ENCODE peak calls at places on chromosome 10, in six cellular contexts. M is dorsolateral prefrontal cortex, L is left ventricle myocardium inferior, O is osteocyte, K is HFF-Myc, A is Caco-2. P is an unnamed sample.

GRCh38 chr10:47147186-47147585 is 152.8 kb upstream of the GDF10 start:
- DNase-seq in M (no peak), L (no peak), O (no peak), K (no peak), A (no peak), P (no peak)

GRCh38 chr10:25261571-25261970 is 86.8 kb downstream of the GPR158 start:
- DNase-seq in M (no peak), L (no peak), O (no peak), K (no peak), A (no peak), P (no peak)

GRCh38 chr10:4767033-4767814 is 58.8 kb upstream of the AKR1E2 start:
- DNase-seq in M (no peak), L (no peak), O (no peak), K (peak; percentile 37), A (peak; percentile 18), P (peak; percentile 30)

GRCh38 chr10:100710151-100710871 is 35.1 kb upstream of the PAX2 start:
- DNase-seq in M (no peak), L (no peak), O (no peak), K (no peak), A (peak; percentile 36), P (no peak)

GRCh38 chr10:70540089-70540788 is 61.7 kb downstream of the PALD1 start:
- DNase-seq in M (no peak), L (no peak), O (no peak), K (no peak), A (peak; percentile 67), P (peak; percentile 49)

GRCh38 chr10:93208717-93209464 is 135.2 kb downstream of the CYP26A1 start:
- DNase-seq in M (no peak), L (no peak), O (no peak), K (no peak), A (no peak), P (no peak)

GRCh38 chr10:46547881-46548780 is 8.3 kb downstream of the GPRIN2 start:
- DNase-seq in M (peak; percentile 9), L (peak; percentile 16), O (peak; percentile 85), K (no peak), A (no peak), P (peak; percentile 17)

GRCh38 chr10:111439034-111439842 is 362.4 kb downstream of the ADRA2A start:
- DNase-seq in M (no peak), L (no peak), O (no peak), K (no peak), A (no peak), P (no peak)

GRCh38 chr10:45404087-45404769 is 30.2 kb downstream of the ALOX5 start:
- DNase-seq in M (no peak), L (no peak), O (no peak), K (no peak), A (no peak), P (no peak)

GRCh38 chr10:66782776-66783175 is 143.1 kb upstream of the LRRTM3 start:
- DNase-seq in M (no peak), L (no peak), O (no peak), K (no peak), A (no peak), P (no peak)

GRCh38 chr10:44516941-44517340 is 132.0 kb upstream of the CXCL12 start:
- DNase-seq in M (no peak), L (no peak), O (no peak), K (no peak), A (no peak), P (no peak)

GRCh38 chr10:1360011-1360580 is 303.9 kb downstream of the WDR37 start:
- DNase-seq in M (no peak), L (no peak), O (no peak), K (no peak), A (no peak), P (no peak)
- TF ChIP-seq CTCF in M (no peak), L (no peak), O (peak; percentile 46), K (no peak), A (peak; percentile 51), P (no peak)

GRCh38 chr10:34206078-34206477 is 609.0 kb downstream of the PARD3 start:
- DNase-seq in M (no peak), L (no peak), O (no peak), K (no peak), A (no peak), P (no peak)
- TF ChIP-seq CTCF in M (no peak), L (no peak), O (no peak), K (no peak), A (no peak), P (no peak)

GRCh38 chr10:98488669-98489430 is 42.1 kb upstream of the HPS1 start:
- DNase-seq in M (no peak), L (no peak), O (no peak), K (no peak), A (no peak), P (peak; percentile 13)

GRCh38 chr10:98483658-98484057 is 36.9 kb upstream of the HPS1 start:
- DNase-seq in M (no peak), L (no peak), O (no peak), K (no peak), A (no peak), P (no peak)

GRCh38 chr10:98487692-98488091 is 41.0 kb upstream of the HPS1 start:
- DNase-seq in M (no peak), L (no peak), O (no peak), K (no peak), A (no peak), P (no peak)

GRCh38 chr10:98486421-98486820 is 39.7 kb upstream of the HPS1 start:
- DNase-seq in M (no peak), L (no peak), O (no peak), K (peak; percentile 63), A (no peak), P (no peak)

DNA sequence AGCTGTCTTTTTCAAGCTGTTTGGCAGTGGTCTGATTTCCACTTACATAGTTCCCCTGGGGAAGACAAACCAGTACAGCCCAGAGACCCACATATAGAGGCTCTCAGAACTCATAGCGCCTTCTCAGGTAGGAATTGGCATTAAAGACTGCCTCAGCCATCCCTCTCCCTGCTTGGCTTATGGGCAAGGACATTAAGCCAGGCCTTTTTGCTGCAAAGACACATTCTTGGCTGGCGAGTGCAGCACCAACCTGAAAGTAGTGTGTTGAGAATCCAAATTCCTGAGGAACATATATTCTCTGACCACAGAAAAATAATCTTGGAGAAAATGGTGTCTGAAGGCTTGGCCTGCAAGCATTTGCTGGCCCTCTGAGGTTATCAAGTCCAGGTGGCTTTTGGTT is 39.2 kb upstream of the HPS1 start:
- DNase-seq in M (no peak), L (no peak), O (no peak), K (no peak), A (no peak), P (no peak)
- TF ChIP-seq CTCF in M (no peak), L (no peak), O (no peak), K (no peak), A (no peak), P (no peak)

GRCh38 chr10:99248824-99249223 is 13.2 kb upstream of the HPSE2 start:
- DNase-seq in M (no peak), L (no peak), O (no peak), K (no peak), A (no peak), P (no peak)
- TF ChIP-seq CTCF in M (no peak), L (no peak), O (no peak), K (no peak), A (no peak), P (no peak)

GRCh38 chr10:69317175-69318086 is 39.1 kb downstream of the HK1 start:
- DNase-seq in M (no peak), L (no peak), O (no peak), K (no peak), A (peak; percentile 59), P (peak; percentile 31)
- TF ChIP-seq CTCF in M (no peak), L (no peak), O (no peak), K (no peak), A (no peak), P (no peak)